ENCODE peak calls at places on chromosomes 5 and 9, in four cellular contexts. Z is GM12878, J is K562, Y is SK-N-SH. R is an unnamed sample.

GRCh38 chr9:74281674-74282073 is 215.5 kb upstream of the RORB start:
- DNase-seq in J (peak), Z (no peak), Y (no peak), R (no peak)

GRCh38 chr5:172114875-172115422 is 73.1 kb downstream of the STK10 start:
- DNase-seq in Y (no peak), Z (peak), J (no peak), R (no peak)

GRCh38 chr9:111399772-111400563 is 69.9 kb upstream of the OR2K2 start:
- DNase-seq in Z (no peak), Y (peak), J (peak), R (peak)

GRCh38 chr9:126376311-126376902 is 49.8 kb downstream of the MVB12B start:
- DNase-seq in J (no peak), Y (no peak), Z (no peak), R (no peak)

GRCh38 chr5:17228833-17229291 is 11.4 kb downstream of the BASP1 start:
- DNase-seq in J (no peak), Y (no peak), Z (peak), R (no peak)

GRCh38 chr9:89664896-89665329 is 60.1 kb downstream of the GADD45G start:
- DNase-seq in Z (no peak), J (no peak), Y (no peak), R (no peak)

GRCh38 chr5:8851101-8851500 is 694.8 kb downstream of the SEMA5A start:
- DNase-seq in J (no peak), Y (peak), Z (no peak), R (no peak)

GRCh38 chr9:132946624-132947295 is 2.3 kb upstream of the TSC1 start:
- DNase-seq in Y (no peak), Z (no peak), J (no peak), R (peak)

GRCh38 chr5:65172486-65173129 is 309.1 kb downstream of the ADAMTS6 start:
- DNase-seq in Z (peak), Y (no peak), J (no peak), R (no peak)

GRCh38 chr9:19049872-19050636 is 827 bp downstream of the RRAGA start:
- DNase-seq in Z (no peak), J (peak), Y (peak), R (no peak)

GRCh38 chr9:134375430-134376385 is 49.5 kb downstream of the RXRA start:
- DNase-seq in J (no peak), Y (peak), Z (no peak), R (no peak)

GRCh38 chr5:145484195-145484594 is 350.9 kb downstream of the PRELID2 start:
- DNase-seq in J (no peak), Y (no peak), Z (no peak), R (no peak)

GRCh38 chr5:172878585-172879433 is 44.8 kb downstream of the ERGIC1 start:
- DNase-seq in Z (no peak), J (no peak), Y (no peak), R (no peak)

GRCh38 chr5:88824892-88825781 is 57.8 kb downstream of the MEF2C start:
- DNase-seq in Z (no peak), Y (no peak), J (no peak), R (no peak)

GRCh38 chr9:104872959-104873850 is 54.8 kb downstream of the ABCA1 start:
- DNase-seq in J (no peak), Y (peak), Z (no peak), R (no peak)

GRCh38 chr5:61534481-61535267 is 202.6 kb downstream of the ZSWIM6 start:
- DNase-seq in Z (peak), Y (no peak), J (no peak), R (no peak)

GRCh38 chr5:92939428-92939827 is 641.6 kb downstream of the NR2F1-AS1 start:
- DNase-seq in J (no peak), Z (no peak), Y (no peak), R (no peak)

GRCh38 chr5:1537166-1538154 is 13.7 kb upstream of the LPCAT1 start:
- DNase-seq in J (no peak), Y (no peak), Z (no peak), R (no peak)

GRCh38 chr5:41264019-41264418 is 50.7 kb upstream of the C6 start:
- DNase-seq in Y (peak), J (no peak), Z (no peak), R (no peak)

GRCh38 chr5:45295231-45295630 is 400.9 kb downstream of the HCN1 start:
- DNase-seq in J (no peak), Y (no peak), Z (no peak), R (no peak)

GRCh38 chr9:15231788-15232635 is 75.0 kb downstream of the TTC39B start:
- DNase-seq in J (peak), Z (no peak), Y (peak), R (peak)

GRCh38 chr5:179181988-179182387 is 121.8 kb downstream of the ZNF354C start:
- DNase-seq in J (no peak), Y (no peak), Z (no peak), R (no peak)

GRCh38 chr5:1800470-1801060 is 642 bp upstream of the NDUFS6 start:
- DNase-seq in Y (no peak), J (no peak), Z (no peak), R (no peak)

GRCh38 chr5:171242521-171242920 is 66.5 kb upstream of the TLX3 start:
- DNase-seq in J (no peak), Y (no peak), Z (no peak), R (no peak)

GRCh38 chr5:150616024-150616470 is 24.4 kb upstream of the SYNPO start:
- DNase-seq in Z (no peak), J (peak), Y (peak), R (no peak)

GRCh38 chr9:20403346-20403745 is 219.0 kb downstream of the MLLT3 start:
- DNase-seq in J (no peak), Z (no peak), Y (no peak), R (no peak)

GRCh38 chr9:123406691-123407536 is 50.9 kb downstream of the CRB2 start:
- DNase-seq in Z (no peak), J (peak), Y (peak), R (no peak)

GRCh38 chr5:154365823-154366222 is 80.0 kb upstream of the SAP30L start:
- DNase-seq in J (no peak), Y (no peak), Z (no peak), R (no peak)

GRCh38 chr5:14292766-14293165 is 149.6 kb downstream of the TRIO start:
- DNase-seq in Z (no peak), J (no peak), Y (no peak), R (no peak)

GRCh38 chr5:121984250-121984649 is 22.5 kb downstream of the SRFBP1 start:
- DNase-seq in Z (no peak), Y (no peak), J (no peak), R (no peak)

DNA sequence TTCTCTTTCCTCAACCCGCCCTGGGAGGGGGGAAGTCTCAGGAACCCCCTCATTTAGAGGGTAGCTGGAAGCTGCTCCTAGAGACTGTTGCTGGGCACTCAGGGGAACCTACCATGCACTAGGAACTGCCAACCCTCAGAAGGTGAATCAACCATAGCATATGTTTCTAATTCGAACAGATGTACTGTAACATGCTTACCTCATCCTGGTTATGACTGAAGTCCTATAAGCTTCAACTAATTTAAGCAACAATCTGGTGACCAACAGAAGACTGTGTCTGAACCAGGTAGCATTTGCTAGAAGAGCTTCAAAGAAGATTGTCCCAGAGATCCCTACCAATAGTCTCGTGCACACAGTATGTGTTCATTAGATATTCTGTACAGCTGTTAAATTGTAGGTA is 5.7 kb upstream of the PRDM6 start:
- DNase-seq in J (no peak), Z (no peak), Y (no peak), R (no peak)
- TF ChIP-seq NRF1 in J (no peak), Z (no peak), Y (no peak), R (no peak)

DNA sequence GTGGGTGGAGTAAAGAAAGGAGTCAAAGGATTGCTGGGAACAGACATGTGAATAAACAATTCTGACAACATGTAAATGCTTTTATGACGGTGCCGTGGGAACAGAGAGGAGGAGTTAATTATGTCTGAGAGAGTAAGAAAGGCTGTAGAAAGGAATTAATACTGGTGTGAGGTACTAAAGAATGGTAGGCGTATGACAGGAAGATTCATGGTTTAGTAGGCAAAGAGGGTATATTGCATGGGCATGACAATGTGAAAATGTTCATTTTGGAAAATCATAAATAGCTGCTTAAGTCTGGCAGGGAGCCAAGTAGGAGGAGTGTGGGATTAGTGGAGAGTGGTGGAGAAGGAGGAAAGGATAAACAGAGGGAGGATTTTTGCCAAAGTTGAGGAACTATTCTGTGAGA is 19.7 kb downstream of the NAA35 start:
- DNase-seq in Y (no peak), Z (no peak), J (no peak), R (no peak)
- TF ChIP-seq NRF1 in Y (no peak), Z (no peak), J (no peak), R (no peak)

GRCh38 chr9:970310-971002 is 6.0 kb upstream of the DMRT3 start:
- DNase-seq in J (no peak), Z (no peak), Y (no peak), R (no peak)

GRCh38 chr9:973295-973842 is 3.1 kb upstream of the DMRT3 start:
- DNase-seq in J (no peak), Z (no peak), Y (no peak), R (no peak)

GRCh38 chr9:974064-974992 is 2.1 kb upstream of the DMRT3 start:
- DNase-seq in Z (no peak), J (no peak), Y (no peak), R (no peak)

GRCh38 chr9:971901-972511 is 4.4 kb upstream of the DMRT3 start:
- DNase-seq in Y (peak), Z (no peak), J (no peak), R (no peak)

GRCh38 chr9:972512-973294 is 3.8 kb upstream of the DMRT3 start:
- DNase-seq in Z (no peak), J (no peak), Y (peak), R (peak)
- TF ChIP-seq NRF1 in Z (no peak), J (no peak), Y (no peak), R (no peak)

GRCh38 chr5:84706678-84707641 is 322.3 kb upstream of the EDIL3 start:
- DNase-seq in Y (no peak), J (no peak), Z (peak), R (no peak)
- TF ChIP-seq NRF1 in Y (no peak), J (no peak), Z (no peak), R (no peak)

GRCh38 chr5:463952-464351 is 21.0 kb downstream of the EXOC3 start:
- DNase-seq in Z (no peak), J (no peak), Y (no peak), R (no peak)
- TF ChIP-seq NRF1 in Z (no peak), J (no peak), Y (no peak), R (no peak)

GRCh38 chr5:176319827-176320554 is 41.6 kb downstream of the KIAA1191 start:
- DNase-seq in J (peak), Y (no peak), Z (no peak), R (no peak)
- TF ChIP-seq NRF1 in J (no peak), Y (no peak), Z (no peak), R (no peak)

DNA sequence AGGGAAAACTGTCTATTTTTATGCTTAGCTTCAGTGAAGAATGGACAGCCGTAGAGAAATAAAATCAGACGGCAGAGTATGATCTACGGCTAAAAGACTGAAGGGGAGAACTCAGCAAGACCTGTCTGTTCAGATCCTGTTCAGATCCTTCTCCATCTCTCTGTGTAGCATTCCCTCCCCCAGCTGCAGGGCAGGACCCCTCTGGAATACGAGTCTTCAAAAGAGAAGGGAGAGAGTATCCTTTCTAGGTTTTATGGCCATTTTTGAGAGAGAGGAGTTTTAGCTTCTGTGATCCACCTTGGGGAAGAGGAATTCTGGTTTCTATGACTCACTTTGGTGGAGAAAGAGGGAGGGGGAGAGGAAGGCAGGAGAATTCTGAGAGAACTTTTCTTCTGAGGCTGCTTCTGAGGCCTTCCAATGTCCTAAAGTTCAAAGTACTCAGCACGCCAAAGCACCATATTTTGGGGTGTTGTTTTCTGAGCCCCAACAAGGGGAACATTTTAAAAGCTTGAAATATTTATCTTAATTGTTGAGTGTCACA is 194.4 kb upstream of the TLE4 start:
- DNase-seq in Y (no peak), J (no peak), Z (no peak), R (no peak)
- TF ChIP-seq NRF1 in Y (no peak), J (no peak), Z (no peak), R (no peak)

DNA sequence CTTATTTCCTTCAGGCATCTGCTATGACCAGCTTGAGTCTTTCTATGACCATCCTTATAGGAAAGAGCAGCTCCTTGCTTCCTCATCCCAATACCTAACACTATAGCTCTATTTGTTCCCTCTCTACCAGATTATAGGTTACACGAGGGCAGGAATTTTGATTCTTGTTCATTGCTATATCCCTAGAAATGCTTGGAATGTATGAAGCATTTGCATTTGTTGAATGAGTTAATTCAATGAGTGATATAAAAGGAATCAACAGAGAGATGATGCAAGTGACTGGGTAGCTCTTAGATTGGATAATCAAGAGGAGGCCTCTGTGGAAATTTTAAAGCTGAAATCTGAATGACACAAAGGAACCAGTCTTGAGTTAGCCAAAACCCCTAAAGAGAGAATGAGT is 13.9 kb downstream of the ZCCHC9 start:
- DNase-seq in Z (no peak), J (no peak), Y (no peak), R (no peak)
- TF ChIP-seq NRF1 in Z (no peak), J (no peak), Y (no peak), R (no peak)

GRCh38 chr5:148436029-148436428 is 52.3 kb downstream of the FBXO38 start:
- DNase-seq in Z (no peak), J (no peak), Y (no peak), R (no peak)
- TF ChIP-seq NRF1 in Z (no peak), J (no peak), Y (no peak), R (no peak)

GRCh38 chr5:37554938-37555337 is 175.8 kb downstream of the WDR70 start:
- DNase-seq in Y (peak), J (peak), Z (no peak), R (no peak)
- TF ChIP-seq NRF1 in Y (no peak), J (no peak), Z (no peak), R (no peak)

R was measured in H1.